ENCODE peak calls at places on chromosomes 5 and 9, in five cellular contexts. J is AML-193; B is activated CD4-positive, alpha-beta T cell treated with anti-CD3 and anti-CD28 coated beads, Interleukin-2, amount 50 U/mL, for 1 hour; N is NCI-H1105; K is right atrium auricular region. Q is an unnamed sample.

GRCh38 chr5:59744531-59744992 is 149.0 kb downstream of the PDE4D start:
- DNase-seq in B (no peak), J (no peak), K (no peak), N (no peak), Q (no peak)

GRCh38 chr5:132485641-132486317 is 4.8 kb downstream of the IRF1 start:
- DNase-seq in N (no peak), K (peak; percentile 55), J (peak; percentile 14), B (no peak), Q (peak; percentile 21)

GRCh38 chr5:4942831-4943178 is 197.3 kb upstream of the ADAMTS16 start:
- DNase-seq in B (no peak), K (no peak), N (no peak), J (no peak), Q (no peak)

GRCh38 chr5:149310488-149310887 is 34.8 kb upstream of the GRPEL2 start:
- DNase-seq in B (no peak), J (no peak), N (no peak), K (no peak), Q (no peak)

GRCh38 chr5:136159457-136159856 is 26.8 kb downstream of the SMAD5 start:
- DNase-seq in K (no peak), J (no peak), N (no peak), B (no peak), Q (no peak)

GRCh38 chr9:69645488-69645887 is 26.7 kb downstream of the APBA1 start:
- DNase-seq in J (no peak), N (peak; percentile 86), K (no peak), B (no peak), Q (no peak)

GRCh38 chr9:115385383-115386122 is 267.6 kb upstream of the TNC start:
- DNase-seq in N (no peak), K (no peak), B (no peak), J (no peak), Q (no peak)

GRCh38 chr5:6733411-6734242 is 20.4 kb downstream of the TENT4A start:
- DNase-seq in K (no peak), N (no peak), B (no peak), J (no peak), Q (no peak)

GRCh38 chr9:87193925-87194380 is 246.6 kb upstream of the GAS1 start:
- DNase-seq in K (no peak), B (no peak), N (no peak), J (no peak), Q (no peak)

GRCh38 chr5:135446186-135446585 is 962 bp downstream of the DCANP1 start:
- DNase-seq in J (no peak), B (no peak), N (no peak), K (peak; percentile 38), Q (no peak)

GRCh38 chr9:9949948-9950347 is 662.9 kb downstream of the PTPRD start:
- DNase-seq in K (no peak), N (no peak), B (no peak), J (no peak), Q (no peak)

Q was measured in activated T-cell treated with anti-CD3 and anti-CD28 coated beads, Interleukin-2, amount 50 U/mL, for 1 hour.